ENCODE peak calls at places on chromosomes 5 and 9, in eight cellular contexts. H, F, A, L, Y, S, P and E are unnamed samples. For H3K4me1 and H3K9me3, the result is how much of the 10 kb centered on the place peaks cover.

GRCh38 chr9:71285191-71285656 is 163.8 kb upstream of the TRPM3 start:
- DNase-seq in S (no peak), L (no peak), Y (no peak), H (no peak), F (peak), P (peak), A (peak), E (peak)

GRCh38 chr9:69204869-69205268 is 30.8 kb downstream of the TJP2 start:
- DNase-seq in H (no peak), F (no peak), A (no peak), S (no peak), P (peak), Y (no peak), L (no peak), E (no peak)

GRCh38 chr5:16480821-16481538 is 15.4 kb upstream of the ZNF622 start:
- DNase-seq in F (no peak), A (no peak), Y (no peak), L (no peak), P (no peak), H (no peak), S (no peak), E (no peak)

GRCh38 chr5:170572453-170572852 is 68.6 kb downstream of the KCNIP1 start:
- DNase-seq in F (peak), P (no peak), A (no peak), S (no peak), H (no peak), Y (no peak), L (no peak), E (no peak)

GRCh38 chr9:99819123-99819483 is 2.6 kb upstream of the NR4A3 start:
- DNase-seq in P (no peak), H (no peak), Y (no peak), F (no peak), L (no peak), A (no peak), S (no peak), E (no peak)

GRCh38 chr5:43202380-43202779 is 10.4 kb downstream of the NIM1K start:
- DNase-seq in P (no peak), H (no peak), A (no peak), F (no peak), S (no peak), Y (no peak), L (no peak), E (no peak)

GRCh38 chr5:60792438-60792837 is 51.6 kb downstream of the ELOVL7 start:
- DNase-seq in S (no peak), H (no peak), F (no peak), L (no peak), A (no peak), Y (no peak), P (no peak), E (no peak)

GRCh38 chr9:14779566-14780022 is 57.1 kb upstream of the CER1 start:
- DNase-seq in H (no peak), S (no peak), A (no peak), Y (no peak), L (peak), P (no peak), F (no peak), E (no peak)

GRCh38 chr5:142871056-142871879 is 101.1 kb downstream of the ARHGAP26 start:
- DNase-seq in P (no peak), L (no peak), Y (no peak), F (no peak), A (peak), S (no peak), H (no peak), E (peak)

GRCh38 chr9:126294331-126295081 is 32.1 kb upstream of the MVB12B start:
- DNase-seq in L (no peak), P (no peak), H (peak), S (no peak), F (no peak), A (no peak), Y (no peak), E (no peak)

GRCh38 chr5:126106032-126106431 is 317.2 kb upstream of the GRAMD2B start:
- DNase-seq in H (no peak), L (no peak), S (no peak), A (no peak), F (no peak), P (no peak), Y (no peak), E (no peak)

GRCh38 chr5:143030349-143030748 is 260.2 kb downstream of the ARHGAP26 start:
- DNase-seq in S (no peak), P (no peak), H (no peak), F (no peak), A (no peak), L (no peak), Y (no peak), E (no peak)

GRCh38 chr5:113682497-113683136 is 169.1 kb downstream of the YTHDC2 start:
- DNase-seq in Y (no peak), L (no peak), A (peak), H (no peak), P (no peak), S (no peak), F (peak), E (no peak)

GRCh38 chr9:14793389-14793788 is 70.9 kb upstream of the CER1 start:
- DNase-seq in P (no peak), H (no peak), S (no peak), Y (no peak), A (no peak), L (no peak), F (no peak), E (no peak)

GRCh38 chr5:41527201-41527779 is 16.9 kb upstream of the PLCXD3 start:
- DNase-seq in P (peak), S (no peak), H (no peak), L (no peak), Y (no peak), A (peak), F (peak), E (no peak)

GRCh38 chr5:149887622-149888183 is 56.9 kb downstream of the PDE6A start:
- DNase-seq in Y (no peak), F (peak), H (no peak), L (no peak), S (no peak), A (peak), P (no peak), E (no peak)

GRCh38 chr5:76403713-76403962 is 553 bp downstream of the IQGAP2 start:
- DNase-seq in F (peak), A (no peak), H (no peak), L (no peak), S (no peak), Y (no peak), P (peak), E (no peak)

GRCh38 chr5:79416499-79416898 is 97.4 kb downstream of the HOMER1 start:
- DNase-seq in A (no peak), F (no peak), S (no peak), H (no peak), Y (no peak), L (no peak), P (peak), E (peak)

GRCh38 chr5:55919625-55920024 is 68.5 kb downstream of the IL31RA start:
- DNase-seq in S (no peak), L (no peak), P (no peak), A (no peak), Y (no peak), F (no peak), H (no peak), E (no peak)

GRCh38 chr5:112724901-112725300 is 12.8 kb upstream of the APC start:
- DNase-seq in S (no peak), F (no peak), H (no peak), A (no peak), L (no peak), P (no peak), Y (no peak), E (no peak)

GRCh38 chr9:113620377-113621161 is 157.0 kb downstream of the RGS3 start:
- DNase-seq in Y (peak), H (no peak), S (peak), L (peak), F (peak), P (peak), A (peak), E (peak)

GRCh38 chr9:131605770-131606590 is 60.7 kb downstream of the PRRT1B start:
- DNase-seq in L (no peak), Y (peak), H (no peak), A (no peak), F (peak), P (no peak), S (no peak), E (no peak)

GRCh38 chr9:131608469-131609115 is 63.3 kb downstream of the PRRT1B start:
- DNase-seq in L (peak), P (peak), Y (no peak), A (peak), F (peak), H (no peak), S (no peak), E (peak)

GRCh38 chr9:131606896-131607567 is 61.7 kb downstream of the PRRT1B start:
- DNase-seq in P (no peak), Y (no peak), S (no peak), H (no peak), L (no peak), A (no peak), F (peak), E (no peak)

GRCh38 chr9:131609116-131609830 is 64.0 kb downstream of the PRRT1B start:
- DNase-seq in L (no peak), A (no peak), Y (no peak), P (peak), H (no peak), F (no peak), S (no peak), E (no peak)

DNA sequence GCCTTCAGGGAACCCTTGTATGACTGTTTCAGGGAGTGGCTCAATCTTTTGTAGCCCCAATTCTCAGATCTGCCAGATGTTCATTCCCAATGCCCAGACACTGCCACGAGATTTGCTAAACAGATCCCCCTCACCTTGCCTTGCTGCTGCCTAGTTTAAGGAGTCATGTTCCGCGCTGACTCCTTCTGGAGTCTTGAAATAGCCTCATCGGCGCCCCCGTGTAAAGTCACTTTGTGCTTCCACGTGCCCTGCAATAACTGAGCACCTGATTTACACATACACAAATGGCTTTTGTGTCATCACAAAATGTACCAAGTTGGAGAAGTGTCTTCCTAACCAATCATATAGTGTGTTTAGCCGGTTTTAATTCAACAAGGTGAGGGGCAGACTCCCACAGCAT is 62.3 kb downstream of the PRRT1B start:
- DNase-seq in P (no peak), S (no peak), H (no peak), A (no peak), L (no peak), F (no peak), Y (no peak), E (no peak)
- H3K4me1 ChIP-seq in P (half or more), S (under half), H (under half), A (under half), L (under half), F (under half), Y (under half), E (under half)

GRCh38 chr5:157390179-157390923 is 69.7 kb upstream of the NIPAL4 start:
- DNase-seq in F (peak), A (peak), Y (no peak), L (no peak), P (no peak), S (no peak), H (no peak), E (peak)
- TF ChIP-seq POLR2A in F (no peak), A (no peak), Y (no peak), L (no peak), P (no peak), S (no peak), H (no peak), E (no peak)

DNA sequence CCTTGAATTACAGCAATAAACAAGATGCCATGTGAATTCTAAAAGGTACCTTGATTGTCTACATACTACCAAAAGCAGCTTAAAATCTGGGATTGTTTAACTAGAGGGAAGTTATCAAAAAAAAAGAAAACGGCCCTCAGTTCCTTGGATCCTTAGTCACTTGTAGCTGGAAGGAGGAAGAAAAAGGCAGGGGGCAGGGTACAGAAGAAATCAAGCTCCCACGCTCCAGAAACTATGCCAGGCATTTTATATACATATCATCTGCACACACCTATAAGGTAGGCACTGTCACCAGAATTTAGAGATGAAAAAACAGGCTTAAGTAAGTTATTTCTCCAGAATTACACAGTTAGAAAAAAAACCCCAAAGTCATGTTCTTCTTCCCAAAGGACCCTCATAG is 63.4 kb downstream of the SCAI start:
- DNase-seq in Y (no peak), H (no peak), P (no peak), L (no peak), A (no peak), F (no peak), S (no peak), E (no peak)
- H3K9me3 ChIP-seq in Y (under half), H (under half), P (under half), L (under half), A (under half), F (under half), S (under half), E (under half)

GRCh38 chr5:2877520-2877919 is 126.0 kb upstream of the IRX2 start:
- DNase-seq in Y (no peak), S (no peak), F (no peak), P (no peak), L (no peak), H (no peak), A (no peak), E (no peak)
- H3K4me1 ChIP-seq in Y (under half), S (under half), F (under half), P (under half), L (under half), H (under half), A (under half), E (under half)

DNA sequence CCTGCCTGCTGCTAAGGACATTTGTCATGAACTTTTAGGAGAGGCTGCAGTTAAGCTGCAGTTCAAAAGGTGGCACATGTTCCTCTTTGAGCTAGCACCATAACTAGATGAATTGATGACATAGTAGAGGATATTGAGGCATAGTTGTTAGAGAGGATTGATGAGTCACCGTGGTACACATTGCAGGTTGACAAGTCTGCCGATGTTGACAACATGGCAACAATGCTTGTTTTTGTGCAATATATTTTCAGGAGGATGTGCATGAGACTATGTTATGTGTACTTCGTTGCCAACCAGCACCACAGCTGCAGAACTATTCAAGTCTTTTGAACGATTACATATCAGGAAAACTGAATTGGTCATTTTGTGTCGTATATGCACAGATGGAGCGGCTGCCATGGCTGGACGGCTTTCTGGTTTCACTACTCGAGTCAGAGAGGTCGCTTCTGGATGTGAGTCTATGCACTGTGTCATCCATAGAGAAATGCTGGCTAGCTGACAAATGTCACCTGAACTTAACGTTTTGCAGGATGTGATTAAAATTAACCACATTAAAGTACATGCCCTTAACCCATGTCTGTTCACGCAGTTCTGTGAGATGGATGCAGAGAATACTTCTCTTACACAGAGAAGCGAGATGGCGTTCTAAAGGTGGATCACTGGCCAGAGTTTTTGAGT is 24.2 kb downstream of the ANP32B start:
- DNase-seq in H (no peak), Y (no peak), L (no peak), F (peak), A (no peak), S (no peak), P (no peak), E (no peak)
- TF ChIP-seq POLR2A in H (no peak), Y (no peak), L (no peak), F (no peak), A (no peak), S (no peak), P (no peak), E (no peak)

DNA sequence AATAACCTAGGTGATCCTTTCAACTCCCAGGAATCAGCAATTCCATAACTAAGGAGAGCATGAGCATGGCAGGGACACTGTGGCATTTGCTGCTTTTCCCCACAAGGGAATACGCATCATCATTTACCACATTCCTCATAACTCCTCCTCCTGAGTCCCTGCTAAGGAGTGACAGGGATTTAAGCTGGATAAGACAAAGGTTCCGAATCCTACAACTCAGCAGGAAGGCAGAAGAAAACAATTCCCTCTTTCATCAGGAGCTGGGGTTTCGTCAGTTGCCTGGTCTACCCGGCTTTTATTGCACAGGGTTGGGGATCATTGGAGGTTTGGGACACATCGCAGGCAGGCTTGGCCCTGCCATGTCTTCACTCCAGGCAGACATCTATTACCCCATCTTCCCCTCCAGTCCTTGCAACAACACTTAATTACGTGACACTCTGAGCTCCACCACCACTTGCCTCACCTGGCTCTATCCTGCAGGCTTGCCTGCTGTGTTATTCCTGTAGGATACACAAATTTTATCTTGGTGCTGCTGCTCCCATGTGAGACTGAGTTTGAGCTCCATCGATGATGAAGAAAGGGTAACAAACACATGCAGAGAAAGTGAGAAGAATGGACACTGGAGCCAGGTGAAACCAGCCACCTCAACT is 563.0 kb upstream of the KLF4 start:
- DNase-seq in L (no peak), Y (no peak), A (no peak), P (no peak), H (no peak), F (no peak), S (no peak), E (no peak)
- H3K9me3 ChIP-seq in L (under half), Y (under half), A (under half), P (under half), H (under half), F (under half), S (under half), E (under half)

DNA sequence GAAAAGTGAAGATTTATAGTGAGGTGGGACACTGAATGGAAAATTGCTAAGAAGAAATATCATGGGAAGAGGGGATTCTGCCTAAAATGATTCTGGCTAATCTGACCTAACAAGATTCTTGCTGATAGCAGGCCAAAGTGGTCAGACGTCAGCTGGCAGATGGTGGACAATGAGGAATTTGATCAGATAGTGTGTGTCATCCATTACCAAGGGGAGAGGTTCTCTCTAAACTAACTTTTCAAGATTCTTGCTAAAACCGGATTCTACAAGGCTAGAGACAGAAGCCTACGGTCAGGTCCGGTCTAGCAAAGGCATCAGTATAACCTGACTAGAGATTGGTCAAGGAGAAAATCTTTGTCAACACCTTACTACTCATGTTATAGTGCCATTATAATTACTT is 306.0 kb downstream of the ZNF608 start:
- DNase-seq in L (no peak), H (no peak), Y (no peak), S (no peak), A (no peak), P (no peak), F (no peak), E (no peak)
- H3K4me1 ChIP-seq in L (under half), H (under half), Y (under half), S (under half), A (under half), P (under half), F (under half), E (under half)

GRCh38 chr5:431001-431710 is 11.8 kb upstream of the EXOC3 start:
- DNase-seq in L (no peak), P (no peak), F (peak), S (peak), H (no peak), A (peak), Y (no peak), E (peak)
- TF ChIP-seq POLR2A in L (no peak), P (no peak), F (no peak), S (no peak), H (no peak), A (no peak), Y (no peak), E (no peak)

GRCh38 chr9:35191105-35191504 is 29.3 kb downstream of the UNC13B start:
- DNase-seq in S (no peak), H (no peak), L (no peak), A (no peak), Y (no peak), P (no peak), F (no peak), E (no peak)

GRCh38 chr9:35180801-35181200 is 19.0 kb downstream of the UNC13B start:
- DNase-seq in F (no peak), S (no peak), L (no peak), P (no peak), H (no peak), Y (no peak), A (no peak), E (no peak)

DNA sequence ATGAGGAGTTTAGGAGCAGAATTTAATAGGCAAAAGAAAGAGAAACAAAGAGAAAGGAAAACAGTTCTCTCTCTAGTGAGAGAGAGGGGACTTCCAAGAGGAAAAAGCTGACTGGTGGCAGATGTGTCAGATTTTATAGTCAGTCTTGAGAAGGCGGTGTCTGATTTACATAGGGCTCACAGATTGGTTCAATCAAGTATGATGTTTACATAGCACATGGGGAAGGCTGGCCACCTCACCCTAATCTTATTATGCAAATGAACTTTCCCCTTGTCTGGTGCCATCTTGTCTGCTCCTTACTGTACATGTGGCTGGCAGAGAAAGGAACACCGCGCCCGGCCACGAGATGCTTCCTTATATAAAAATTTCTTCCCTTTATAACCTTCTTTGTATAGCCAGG is 24.7 kb downstream of the UNC13B start:
- DNase-seq in A (no peak), S (no peak), F (no peak), Y (no peak), P (no peak), L (no peak), H (no peak), E (peak)
- H3K9me3 ChIP-seq in A (under half), S (under half), F (under half), Y (under half), P (under half), L (under half), H (under half), E (under half)